ENCODE peak calls at places on chromosome 1, in seven cellular contexts. A is sigmoid colon, H is H1, O is IMR-90, U is spleen, L is upper lobe of left lung, J is esophagus squamous epithelium. T is an unnamed sample.

GRCh38 chr1:94385354-94385947 is 32.7 kb upstream of the ABCD3 start:
- DNase-seq in A (no peak), H (no peak), O (no peak), U (no peak), L (no peak), J (no peak), T (no peak)

GRCh38 chr1:66563094-66563800 is 29.3 kb downstream of the SGIP1 start:
- DNase-seq in A (peak; percentile 76), H (no peak), O (peak; percentile 95), U (no peak), L (no peak), J (no peak), T (no peak)

GRCh38 chr1:246506440-246506784 is 667 bp downstream of the SMYD3 start:
- DNase-seq in A (no peak), H (no peak), O (no peak), U (no peak), L (no peak), J (no peak), T (no peak)

GRCh38 chr1:103108525-103109150 is 316 bp upstream of the COL11A1 start:
- DNase-seq in A (peak; percentile 61), H (peak; percentile 78), O (no peak), U (no peak), L (peak; percentile 62), J (no peak), T (no peak)

GRCh38 chr1:67583462-67583950 is 101.5 kb upstream of the GADD45A start:
- DNase-seq in A (no peak), H (no peak), O (no peak), U (no peak), L (no peak), J (no peak), T (no peak)

GRCh38 chr1:156510709-156511108 is 10.1 kb upstream of the MEF2D start:
- DNase-seq in A (peak; percentile 99), H (no peak), O (peak; percentile 85), U (no peak), L (no peak), J (no peak), T (peak; percentile 87)

GRCh38 chr1:212638419-212639151 is 30.0 kb downstream of the ATF3 start:
- DNase-seq in A (peak; percentile 84), H (no peak), O (peak; percentile 76), U (no peak), L (no peak), J (no peak), T (no peak)

GRCh38 chr1:225437710-225438437 is 10.0 kb upstream of the LBR start:
- DNase-seq in A (peak; percentile 73), H (no peak), O (peak; percentile 45), U (no peak), L (no peak), J (no peak), T (no peak)

GRCh38 chr1:111989531-111990025 is at the start of gene KCND3:
- DNase-seq in A (no peak), H (peak; percentile 54), O (peak; percentile 3), U (peak; percentile 79), L (peak; percentile 90), J (no peak), T (no peak)

GRCh38 chr1:54874079-54874830 is 12.7 kb downstream of the DHCR24 start:
- DNase-seq in A (no peak), H (no peak), O (peak; percentile 66), U (no peak), L (no peak), J (no peak), T (no peak)

GRCh38 chr1:240621249-240621648 is 9.3 kb upstream of the GREM2 start:
- DNase-seq in A (no peak), H (no peak), O (peak; percentile 26), U (no peak), L (no peak), J (no peak), T (no peak)

GRCh38 chr1:64112281-64112680 is 91.1 kb upstream of the UBE2U start:
- DNase-seq in A (no peak), H (no peak), O (peak; percentile 84), U (no peak), L (no peak), J (no peak), T (no peak)

GRCh38 chr1:150567717-150568561 is 11.5 kb downstream of the MCL1 start:
- DNase-seq in A (peak; percentile 97), H (peak; percentile 81), O (peak; percentile 98), U (peak; percentile 88), L (no peak), J (no peak), T (peak; percentile 93)

DNA sequence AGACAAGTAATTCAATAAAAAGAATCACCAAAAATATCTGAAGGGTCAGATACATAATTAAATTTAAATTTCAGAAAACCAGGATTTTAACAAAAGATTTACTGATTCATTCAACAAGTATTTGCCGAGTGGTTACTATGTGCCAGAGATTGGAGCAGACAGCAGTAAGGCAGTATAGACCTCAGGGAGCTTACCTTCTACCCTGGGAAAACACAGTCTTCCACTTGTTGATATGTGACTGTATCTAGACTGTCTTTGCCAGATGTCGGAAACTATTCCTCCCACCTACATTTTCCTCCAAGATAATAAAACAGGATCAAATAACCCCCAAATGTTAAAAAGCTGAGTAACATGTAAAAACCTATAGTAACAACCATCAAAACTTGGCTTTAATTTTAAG is 6.2 kb downstream of the HNRNPR start:
- DNase-seq in A (no peak), H (no peak), O (peak; percentile 25), U (no peak), L (no peak), J (no peak), T (no peak)
- TF ChIP-seq POLR2A in A (no peak), H (no peak), O (no peak), U (no peak), L (no peak), J (no peak), T (no peak)

DNA sequence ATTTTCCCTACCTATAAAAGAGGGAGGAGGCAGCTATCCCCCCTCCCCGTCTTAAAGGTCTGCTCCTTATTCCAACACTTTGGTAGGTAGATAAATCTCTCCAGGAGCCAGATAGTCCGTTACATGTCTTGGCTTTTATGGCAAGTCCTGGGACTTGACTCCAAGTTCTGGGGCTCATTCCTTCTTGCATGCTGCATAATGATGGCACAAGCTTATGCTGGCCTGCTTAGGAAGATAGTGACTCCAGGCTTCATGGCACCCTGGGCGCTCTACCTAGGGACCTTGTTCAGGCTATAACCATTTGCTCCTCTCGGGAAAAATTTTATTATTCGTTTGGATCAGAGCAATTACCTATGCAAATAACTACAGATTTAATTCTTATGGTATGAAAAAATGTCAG is 3.7 kb downstream of the SLAMF1 start:
- DNase-seq in A (no peak), H (no peak), O (no peak), U (no peak), L (no peak), J (no peak), T (no peak)
- H3K4me1 ChIP-seq in A (no peaks in the 10 kb centered on the region), H (no peaks in the 10 kb centered on the region), O (no peaks in the 10 kb centered on the region), U (peaks cover 30% of the 10 kb centered on the region), L (peaks cover 24% of the 10 kb centered on the region), J (no peaks in the 10 kb centered on the region), T (no peaks in the 10 kb centered on the region)

DNA sequence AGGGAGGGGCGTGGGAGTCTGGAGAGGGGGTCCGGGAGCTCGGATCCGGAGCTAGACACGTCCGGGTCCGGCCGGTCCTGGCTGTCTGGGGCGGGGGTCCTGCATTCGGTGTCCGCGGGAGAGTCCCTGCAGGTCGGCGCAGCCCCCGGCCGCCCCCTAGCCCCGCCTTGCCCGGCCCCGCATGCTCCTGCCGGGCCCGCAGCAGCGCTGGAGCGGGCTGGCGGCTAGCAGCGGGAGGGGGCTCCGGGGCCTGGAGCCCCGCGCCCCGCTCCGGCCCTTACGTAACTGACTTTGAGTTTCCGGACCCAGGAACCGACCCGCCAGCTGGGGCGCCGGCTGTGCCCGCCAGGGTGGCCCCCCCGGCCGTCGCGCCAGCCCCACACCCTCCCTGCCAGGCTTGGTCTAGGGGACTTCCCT is 26.9 kb upstream of the EPB41 start:
- DNase-seq in A (no peak), H (peak; percentile 77), O (no peak), U (peak; percentile 92), L (peak; percentile 91), J (no peak), T (no peak)
- H3K27ac ChIP-seq in A (peak overlapping the region; percentile 81), H (no peak overlapping the region), O (no peak overlapping the region), U (peak overlapping the region; percentile 75), L (peak overlapping the region; percentile 88), J (peak overlapping the region; percentile 90), T (peak overlapping the region; percentile 86)

DNA sequence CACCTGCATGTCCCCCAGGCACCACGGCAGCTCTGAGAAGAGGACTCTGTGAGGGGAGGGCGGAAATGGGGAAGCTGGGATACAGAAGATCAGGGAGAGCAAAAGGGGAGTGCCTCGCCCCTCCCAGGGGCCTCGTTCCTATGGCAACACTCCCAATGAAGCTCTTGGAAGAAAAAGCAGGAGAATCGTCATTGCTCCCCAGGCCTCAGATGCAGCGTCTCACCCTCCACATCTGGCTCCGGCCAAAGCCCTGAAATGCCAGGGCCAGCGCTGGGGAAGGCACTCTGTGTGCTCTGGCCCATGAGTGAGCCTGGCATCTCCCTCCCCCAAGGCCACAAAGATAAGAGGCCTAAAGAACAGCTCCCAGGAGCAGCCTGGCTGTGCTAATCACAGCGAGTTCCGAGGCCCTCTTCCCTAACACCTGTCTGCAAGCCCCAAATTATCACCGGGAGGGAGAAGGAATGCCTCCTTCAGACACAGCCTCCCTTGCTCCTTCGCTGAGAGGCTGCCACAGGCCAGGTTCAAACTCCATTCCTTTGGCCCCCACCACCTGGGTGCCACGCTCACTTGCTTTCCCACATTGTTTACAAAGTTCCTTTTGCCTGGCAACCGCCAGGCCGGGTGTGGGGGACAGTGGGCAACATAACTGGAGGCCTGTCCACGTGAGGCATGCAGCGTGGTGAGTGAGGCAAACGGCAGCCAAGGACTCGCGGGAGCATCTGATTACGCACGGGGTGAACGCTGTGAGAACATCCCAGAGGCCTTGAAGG is 27.8 kb downstream of the ECE1 start:
- DNase-seq in A (peak; percentile 97), H (no peak), O (peak; percentile 95), U (no peak), L (no peak), J (no peak), T (peak; percentile 55)
- TF ChIP-seq POLR2A in A (no peak), H (no peak), O (peak; percentile 47), U (no peak), L (no peak), J (no peak), T (no peak)

GRCh38 chr1:147171399-147172167 is 687 bp downstream of the PRKAB2 start:
- DNase-seq in A (no peak), H (no peak), O (no peak), U (no peak), L (no peak), J (no peak), T (peak; percentile 24)
- H3K4me1 ChIP-seq in A (no peaks in the 10 kb centered on the region), H (peaks cover 8% of the 10 kb centered on the region), O (peaks cover 8% of the 10 kb centered on the region), U (peaks cover 30% of the 10 kb centered on the region), L (peaks cover 29% of the 10 kb centered on the region), J (peaks cover 3% of the 10 kb centered on the region), T (no peaks in the 10 kb centered on the region)

GRCh38 chr1:183291802-183292515 is 105.9 kb downstream of the LAMC2 start:
- DNase-seq in A (no peak), H (peak; percentile 50), O (peak; percentile 81), U (no peak), L (no peak), J (no peak), T (peak; percentile 45)
- H3K27ac ChIP-seq in A (peak overlapping the region; percentile 80), H (no peak overlapping the region), O (no peak overlapping the region), U (no peak overlapping the region), L (no peak overlapping the region), J (no peak overlapping the region), T (peak overlapping the region; percentile 68)